ENCODE peak calls at places on chromosomes 2 and 18, in six cellular contexts. Q is RWPE2, C is BJ, M is AG09309, I is IMR-90, V is brain microvascular endothelial cell. G is an unnamed sample.

GRCh38 chr2:185188656-185189055 is 549.9 kb upstream of the FSIP2 start:
- DNase-seq in Q (no peak), C (no peak), M (no peak), I (no peak), V (no peak), G (peak)

GRCh38 chr2:24907106-24907505 is 12.9 kb downstream of the ADCY3 start:
- DNase-seq in Q (no peak), C (no peak), M (no peak), I (peak), V (peak), G (no peak)

GRCh38 chr2:178256382-178257053 is 62.2 kb downstream of the OSBPL6 start:
- DNase-seq in Q (no peak), C (no peak), M (no peak), I (peak), V (no peak), G (no peak)

GRCh38 chr2:102267774-102268173 is 43.6 kb upstream of the IL1RL1 start:
- DNase-seq in Q (no peak), C (no peak), M (no peak), I (no peak), V (no peak), G (no peak)

GRCh38 chr2:111118455-111119003 is 2.2 kb upstream of the BCL2L11 start:
- DNase-seq in Q (no peak), C (no peak), M (no peak), I (no peak), V (no peak), G (no peak)

GRCh38 chr18:6031442-6031841 is 136.1 kb upstream of the TMEM200C start:
- DNase-seq in Q (no peak), C (no peak), M (no peak), I (no peak), V (no peak), G (no peak)

GRCh38 chr18:27136208-27136535 is 48.9 kb downstream of the CHST9 start:
- DNase-seq in Q (peak), C (no peak), M (no peak), I (no peak), V (no peak), G (peak)

GRCh38 chr2:96156926-96157648 is 11.8 kb upstream of the DUSP2 start:
- DNase-seq in Q (peak), C (no peak), M (no peak), I (no peak), V (no peak), G (no peak)

GRCh38 chr2:8892149-8892548 is 54.7 kb upstream of the KIDINS220 start:
- DNase-seq in Q (no peak), C (no peak), M (no peak), I (no peak), V (no peak), G (peak)

GRCh38 chr18:25144835-25145234 is 207.1 kb downstream of the ZNF521 start:
- DNase-seq in Q (no peak), C (peak), M (peak), I (peak), V (peak), G (no peak)

GRCh38 chr2:234973008-234973407 is 21.2 kb downstream of the SH3BP4 start:
- DNase-seq in Q (no peak), C (no peak), M (no peak), I (peak), V (no peak), G (no peak)

GRCh38 chr18:10604178-10604577 is 78.4 kb downstream of the NAPG start:
- DNase-seq in Q (no peak), C (no peak), M (no peak), I (no peak), V (no peak), G (no peak)

GRCh38 chr2:221494556-221494955 is 77.5 kb downstream of the EPHA4 start:
- DNase-seq in Q (no peak), C (no peak), M (no peak), I (no peak), V (no peak), G (no peak)

GRCh38 chr2:207530160-207531023 is 630 bp downstream of the CREB1 start:
- DNase-seq in Q (no peak), C (no peak), M (no peak), I (no peak), V (no peak), G (no peak)
- TF ChIP-seq CTCF in Q (no peak), C (no peak), M (no peak), I (no peak), V (no peak), G (no peak)

GRCh38 chr2:262117-262516 is 1.7 kb downstream of the SH3YL1 start:
- DNase-seq in Q (no peak), C (no peak), M (no peak), I (no peak), V (no peak), G (no peak)

GRCh38 chr2:263774-264492 is at the start of gene SH3YL1:
- DNase-seq in Q (peak), C (no peak), M (no peak), I (no peak), V (no peak), G (no peak)

GRCh38 chr2:260507-261161 is 3.2 kb downstream of the SH3YL1 start:
- DNase-seq in Q (no peak), C (no peak), M (no peak), I (peak), V (no peak), G (no peak)

GRCh38 chr2:264493-265468 is at the start of gene ACP1:
- DNase-seq in Q (peak), C (peak), M (peak), I (peak), V (peak), G (no peak)

GRCh38 chr2:263022-263738 is 652 bp downstream of the SH3YL1 start:
- DNase-seq in Q (no peak), C (no peak), M (no peak), I (no peak), V (no peak), G (no peak)
- H3K4me3 ChIP-seq in Q (peak), C (peak), M (peak), I (peak), V (peak), G (peak)

GRCh38 chr2:120502761-120503160 is 156.8 kb downstream of the INHBB start:
- DNase-seq in Q (no peak), C (no peak), M (no peak), I (no peak), V (no peak), G (no peak)

GRCh38 chr2:120503206-120503792 is 157.4 kb downstream of the INHBB start:
- DNase-seq in Q (no peak), C (no peak), M (no peak), I (no peak), V (no peak), G (no peak)

GRCh38 chr2:120502357-120502756 is 156.4 kb downstream of the INHBB start:
- DNase-seq in Q (no peak), C (no peak), M (no peak), I (no peak), V (no peak), G (no peak)

GRCh38 chr2:120504936-120505705 is 159.2 kb downstream of the INHBB start:
- DNase-seq in Q (no peak), C (no peak), M (no peak), I (no peak), V (no peak), G (no peak)

GRCh38 chr2:120503793-120504571 is 158.0 kb downstream of the INHBB start:
- DNase-seq in Q (no peak), C (no peak), M (no peak), I (peak), V (peak), G (no peak)
- TF ChIP-seq CTCF in Q (no peak), C (no peak), M (no peak), I (no peak), V (no peak), G (no peak)

GRCh38 chr2:154698789-154699559 is 479 bp downstream of the KCNJ3 start:
- DNase-seq in Q (peak), C (no peak), M (no peak), I (no peak), V (no peak), G (no peak)
- H3K4me3 ChIP-seq in Q (no peak), C (peak), M (no peak), I (no peak), V (peak), G (peak)

GRCh38 chr2:228681426-228681825 is 499.9 kb upstream of the SPHKAP start:
- DNase-seq in Q (no peak), C (no peak), M (no peak), I (peak), V (peak), G (peak)
- TF ChIP-seq CTCF in Q (peak), C (peak), M (peak), I (peak), V (peak), G (peak)

GRCh38 chr18:55585586-55586521 is 2.1 kb downstream of the TCF4 start:
- DNase-seq in Q (no peak), C (no peak), M (no peak), I (peak), V (no peak), G (no peak)

GRCh38 chr18:55579471-55579870 is 8.5 kb downstream of the TCF4 start:
- DNase-seq in Q (no peak), C (no peak), M (no peak), I (peak), V (no peak), G (no peak)

GRCh38 chr18:55579888-55580287 is 8.1 kb downstream of the TCF4 start:
- DNase-seq in Q (no peak), C (no peak), M (no peak), I (no peak), V (no peak), G (no peak)

GRCh38 chr18:55585050-55585449 is 2.9 kb downstream of the TCF4 start:
- DNase-seq in Q (no peak), C (no peak), M (no peak), I (no peak), V (no peak), G (no peak)

DNA sequence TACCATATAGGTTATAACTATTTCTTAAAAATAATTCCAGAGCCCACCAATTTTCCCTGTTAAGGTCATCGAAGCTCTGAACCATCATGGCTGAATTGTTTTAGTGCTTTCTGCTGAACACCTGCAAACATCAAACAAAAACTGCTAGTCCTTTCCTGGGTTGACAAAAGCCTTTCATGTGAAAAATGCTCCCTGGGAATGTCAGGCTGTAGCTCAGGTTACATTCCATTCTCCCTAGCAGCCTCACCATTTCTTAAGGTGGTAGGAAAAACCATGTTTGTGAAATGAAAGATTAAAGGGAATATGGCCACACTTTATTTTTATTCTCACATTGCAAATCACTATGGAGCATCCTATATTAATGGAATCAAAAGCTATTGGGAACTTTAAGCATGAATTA is 5.7 kb downstream of the TCF4 start:
- DNase-seq in Q (no peak), C (no peak), M (no peak), I (no peak), V (no peak), G (no peak)
- H3K4me3 ChIP-seq in Q (no peak), C (no peak), M (no peak), I (no peak), V (no peak), G (no peak)

DNA sequence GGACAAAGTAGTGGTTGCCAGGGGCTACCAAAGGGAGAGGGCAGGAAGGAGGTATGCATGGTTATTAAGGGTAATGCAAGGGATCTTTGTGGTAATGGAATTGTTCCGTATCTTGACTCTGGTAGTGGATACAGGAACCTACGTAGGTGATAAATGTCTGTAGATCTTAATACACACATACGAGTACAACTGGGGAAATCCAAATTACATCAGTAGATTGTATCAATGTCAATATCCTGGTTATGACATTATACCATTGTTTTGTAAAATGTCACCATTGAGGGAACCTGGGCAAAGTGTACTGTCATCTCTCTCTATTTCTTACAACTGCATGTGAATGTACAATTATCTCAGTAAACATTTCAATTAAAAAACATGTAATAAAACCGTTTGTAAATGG is 56.2 kb downstream of the ALPK2 start:
- DNase-seq in Q (no peak), C (no peak), M (no peak), I (no peak), V (no peak), G (no peak)
- TF ChIP-seq CTCF in Q (no peak), C (no peak), M (no peak), I (no peak), V (no peak), G (no peak)

GRCh38 chr2:174333017-174333501 is 1.7 kb upstream of the SP9 start:
- DNase-seq in Q (no peak), C (no peak), M (no peak), I (no peak), V (no peak), G (no peak)
- H3K4me3 ChIP-seq in Q (no peak), C (no peak), M (peak), I (no peak), V (no peak), G (no peak)

DNA sequence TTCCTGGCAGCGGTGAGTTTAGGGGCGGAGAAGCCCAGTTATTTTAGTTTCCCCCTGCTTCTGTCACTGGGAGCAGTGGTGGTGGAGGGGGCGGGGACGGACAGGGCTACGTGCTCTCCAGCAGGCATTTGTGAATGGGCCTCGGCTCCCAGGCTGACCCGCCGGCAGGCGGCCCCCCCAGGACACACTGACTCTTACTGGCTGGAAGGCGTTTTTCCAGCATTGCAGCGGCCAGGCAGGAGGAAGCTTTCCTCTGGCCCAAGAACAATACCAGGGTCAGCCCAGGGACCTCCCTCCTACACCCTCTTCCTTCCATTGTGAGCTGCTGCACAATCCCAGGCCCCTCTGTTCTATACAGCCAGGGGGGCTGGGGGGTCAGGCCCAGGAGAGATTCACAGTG is 142.0 kb downstream of the CTIF start:
- DNase-seq in Q (no peak), C (no peak), M (no peak), I (no peak), V (no peak), G (no peak)
- TF ChIP-seq CTCF in Q (no peak), C (no peak), M (no peak), I (no peak), V (peak), G (no peak)